ENCODE peak calls at places on chromosomes 2 and 18, in five cellular contexts. O, D, X, L and J are unnamed samples.

GRCh38 chr18:58135170-58135569 is 91.1 kb downstream of the NEDD4L start:
- DNase-seq in O (peak), D (no peak), X (peak), L (no peak), J (no peak)

GRCh38 chr2:202932425-202933138 is 20.5 kb downstream of the CARF start:
- DNase-seq in O (no peak), D (no peak), X (no peak), L (no peak), J (no peak)

GRCh38 chr2:47038656-47039501 is 116.2 kb downstream of the STPG4 start:
- DNase-seq in O (peak), D (no peak), X (no peak), L (no peak), J (no peak)

GRCh38 chr2:160490760-160491367 is 2.7 kb downstream of the RBMS1 start:
- DNase-seq in O (no peak), D (no peak), X (no peak), L (no peak), J (no peak)

GRCh38 chr2:95552911-95553310 is 38.9 kb upstream of the TRIM43 start:
- DNase-seq in O (no peak), D (peak), X (no peak), L (no peak), J (no peak)

GRCh38 chr2:53907582-53907981 is 47.8 kb upstream of the GPR75 start:
- DNase-seq in O (no peak), D (no peak), X (no peak), L (no peak), J (no peak)

GRCh38 chr2:232479341-232480200 is 8.1 kb downstream of the ECEL1 start:
- DNase-seq in O (no peak), D (no peak), X (no peak), L (no peak), J (no peak)

GRCh38 chr2:134926231-134926931 is 7.8 kb downstream of the CCNT2 start:
- DNase-seq in O (no peak), D (no peak), X (no peak), L (no peak), J (no peak)

GRCh38 chr2:113847144-113847543 is 42.7 kb upstream of the ACTR3 start:
- DNase-seq in O (no peak), D (no peak), X (no peak), L (no peak), J (no peak)

GRCh38 chr2:98772531-98772930 is 41.6 kb upstream of the MGAT4A start:
- DNase-seq in O (no peak), D (no peak), X (no peak), L (no peak), J (no peak)

GRCh38 chr18:59783138-59783537 is 85.9 kb upstream of the CCBE1 start:
- DNase-seq in O (peak), D (no peak), X (no peak), L (no peak), J (peak)

GRCh38 chr2:117760916-117761315 is 53.6 kb upstream of the DDX18 start:
- DNase-seq in O (no peak), D (no peak), X (no peak), L (no peak), J (no peak)

GRCh38 chr2:74525717-74526648 is at the start of gene DQX1:
- DNase-seq in O (peak), D (no peak), X (peak), L (no peak), J (no peak)

GRCh38 chr2:174607989-174608865 is 10.6 kb upstream of the WIPF1 start:
- DNase-seq in O (peak), D (no peak), X (no peak), L (no peak), J (no peak)

GRCh38 chr2:29450823-29451222 is 335.6 kb downstream of the CLIP4 start:
- DNase-seq in O (no peak), D (no peak), X (no peak), L (no peak), J (no peak)

GRCh38 chr2:238287702-238288649 is at the start of gene PER2:
- DNase-seq in O (no peak), D (peak), X (peak), L (peak), J (peak)
- TF ChIP-seq POLR2AphosphoS5 in O (no peak), D (peak), X (peak), L (peak), J (no peak)

GRCh38 chr2:23058435-23058834 is 326.5 kb upstream of the KLHL29 start:
- DNase-seq in O (no peak), D (no peak), X (no peak), L (no peak), J (no peak)
- TF ChIP-seq POLR2AphosphoS5 in O (no peak), D (no peak), X (no peak), L (no peak), J (no peak)

DNA sequence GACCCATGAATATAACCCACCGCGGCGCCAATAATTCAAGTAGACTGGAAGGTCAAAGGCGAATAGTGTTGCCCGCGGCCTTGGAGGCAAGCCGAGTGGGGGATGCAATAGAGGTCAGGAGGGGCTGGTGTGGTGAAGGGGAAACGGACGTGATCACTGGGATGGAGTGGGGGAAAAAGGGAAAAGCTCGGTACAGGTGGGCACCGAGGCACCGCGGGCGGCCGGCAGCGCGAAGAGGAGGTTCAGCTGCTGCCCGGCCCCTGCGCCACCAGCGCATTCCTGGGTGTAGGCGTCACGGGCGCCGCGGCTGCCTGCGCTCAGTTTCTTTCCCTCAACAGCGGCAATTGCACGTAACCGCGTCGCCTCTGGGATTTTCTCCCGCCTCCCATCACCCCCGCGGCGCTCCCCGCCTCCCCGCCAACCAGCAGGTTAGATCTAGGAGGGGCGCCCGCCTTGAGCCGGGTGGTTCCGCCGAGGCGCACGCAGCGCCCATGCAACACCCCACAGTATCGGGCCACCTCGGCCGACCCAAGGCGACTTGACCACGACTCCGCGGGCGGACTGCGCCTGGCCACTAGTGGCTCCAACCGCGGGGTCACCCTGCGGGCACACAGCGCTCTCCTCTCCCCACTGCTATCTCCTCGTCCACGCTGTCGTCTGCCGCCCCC is 1.5 kb downstream of the RND3 start:
- DNase-seq in O (no peak), D (peak), X (peak), L (peak), J (peak)
- TF ChIP-seq POLR2AphosphoS5 in O (no peak), D (peak), X (peak), L (peak), J (no peak)

GRCh38 chr2:20674974-20675679 is 8.2 kb downstream of the GDF7 start:
- DNase-seq in O (no peak), D (no peak), X (no peak), L (no peak), J (no peak)
- TF ChIP-seq POLR2AphosphoS5 in O (no peak), D (no peak), X (no peak), L (peak), J (no peak)

DNA sequence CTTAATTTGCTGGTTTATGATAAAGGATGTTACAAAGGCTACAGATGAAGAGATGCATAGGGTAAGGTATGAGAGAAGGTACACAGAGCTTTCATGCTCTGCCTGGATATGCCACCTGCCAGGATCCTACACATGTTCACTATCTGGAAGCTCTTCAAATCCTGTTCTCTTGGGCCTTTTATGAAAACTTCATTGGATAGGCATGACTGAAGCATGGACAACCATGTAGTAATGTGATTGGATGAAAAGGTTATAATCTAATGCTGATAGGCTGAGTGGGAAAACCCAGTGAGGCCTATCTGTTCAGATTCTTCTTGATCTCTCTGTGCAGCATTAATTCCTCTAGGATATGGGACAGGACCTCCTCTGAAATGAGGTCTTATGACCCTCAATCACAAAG is 26.8 kb downstream of the HNMT start:
- DNase-seq in O (no peak), D (no peak), X (no peak), L (no peak), J (no peak)
- TF ChIP-seq POLR2AphosphoS5 in O (no peak), D (no peak), X (no peak), L (no peak), J (no peak)

GRCh38 chr18:63492851-63493250 is 16.1 kb downstream of the SERPINB5 start:
- DNase-seq in O (no peak), D (no peak), X (no peak), L (no peak), J (no peak)

DNA sequence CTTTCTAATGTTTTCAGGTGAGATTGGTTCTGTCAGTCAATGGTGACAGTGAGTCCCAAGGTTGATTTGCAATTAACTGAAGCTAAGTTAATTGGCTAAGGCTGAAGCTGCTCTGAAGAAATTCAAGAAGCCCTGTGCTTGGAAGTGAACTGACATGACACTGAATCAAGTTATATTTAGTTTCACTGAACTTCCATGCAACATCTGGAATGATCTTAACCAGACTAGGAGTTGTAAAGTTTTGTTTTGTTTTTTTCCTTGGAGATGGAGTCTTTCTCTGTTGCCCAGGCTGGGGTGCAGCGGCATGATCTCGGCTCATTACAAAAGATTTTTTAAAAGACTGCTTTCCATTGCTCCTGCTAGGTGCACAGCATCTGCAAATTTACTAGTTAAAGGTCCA is 11.4 kb downstream of the SERPINB5 start:
- DNase-seq in O (no peak), D (no peak), X (no peak), L (no peak), J (no peak)
- TF ChIP-seq POLR2AphosphoS5 in O (no peak), D (no peak), X (no peak), L (no peak), J (no peak)

GRCh38 chr18:79222790-79223189 is 153.6 kb downstream of the ATP9B start:
- DNase-seq in O (no peak), D (no peak), X (no peak), L (no peak), J (no peak)
- TF ChIP-seq POLR2AphosphoS5 in O (no peak), D (no peak), X (no peak), L (no peak), J (no peak)